ENCODE peak calls at places on chromosomes 11 and 22, in seven cellular contexts. T, R, F, D, K, E and Q are unnamed samples.

GRCh38 chr11:7281083-7281482 is 29.4 kb downstream of the SYT9 start:
- DNase-seq in E (no peak), K (no peak), F (no peak), R (no peak), T (no peak), D (no peak), Q (no peak)

GRCh38 chr11:62669420-62670161 is 1.9 kb upstream of the UQCC3 start:
- DNase-seq in D (no peak), E (no peak), K (no peak), F (no peak), R (no peak), T (no peak), Q (no peak)

GRCh38 chr11:129223701-129224149 is 31.6 kb upstream of the ARHGAP32 start:
- DNase-seq in R (peak; percentile 45), F (no peak), D (no peak), T (no peak), E (no peak), K (no peak), Q (no peak)

GRCh38 chr22:33389927-33390326 is 331.7 kb upstream of the SYN3 start:
- DNase-seq in R (peak; percentile 41), T (no peak), K (no peak), D (no peak), E (no peak), F (no peak), Q (no peak)

GRCh38 chr22:39748877-39749276 is 144.7 kb downstream of the ENTHD1 start:
- DNase-seq in T (no peak), D (no peak), F (no peak), E (peak; percentile 53), K (no peak), R (peak; percentile 97), Q (no peak)

GRCh38 chr11:8715501-8715900 is 32.9 kb downstream of the RPL27A start:
- DNase-seq in R (no peak), F (no peak), K (no peak), D (no peak), E (no peak), T (no peak), Q (no peak)

GRCh38 chr11:2797181-2797711 is 88.3 kb downstream of the CDKN1C start:
- DNase-seq in E (no peak), R (no peak), F (peak; percentile 59), T (no peak), K (no peak), D (peak; percentile 52), Q (no peak)

GRCh38 chr11:64080390-64080789 is 44.7 kb downstream of the FLRT1 start:
- DNase-seq in F (no peak), E (no peak), K (no peak), T (no peak), R (no peak), D (no peak), Q (no peak)

GRCh38 chr11:128208329-128209220 is 378.8 kb downstream of the ETS1 start:
- DNase-seq in D (no peak), R (peak; percentile 93), F (no peak), K (no peak), E (no peak), T (no peak), Q (no peak)

GRCh38 chr11:112485280-112485679 is 224.6 kb upstream of the PLET1 start:
- DNase-seq in E (no peak), R (no peak), F (no peak), T (no peak), K (no peak), D (no peak), Q (no peak)

GRCh38 chr22:46362221-46362933 is 26.9 kb downstream of the TRMU start:
- DNase-seq in E (peak; percentile 41), F (peak; percentile 61), T (no peak), R (peak; percentile 6), D (no peak), K (no peak), Q (no peak)

GRCh38 chr11:24407733-24408132 is 89.1 kb upstream of the LUZP2 start:
- DNase-seq in K (no peak), F (no peak), D (no peak), T (no peak), R (no peak), E (no peak), Q (no peak)

GRCh38 chr11:74677131-74677530 is 54.1 kb downstream of the CHRDL2 start:
- DNase-seq in D (peak; percentile 36), E (no peak), F (no peak), K (no peak), R (no peak), T (no peak), Q (no peak)

GRCh38 chr11:83069441-83070043 is 2.2 kb downstream of the RAB30 start:
- DNase-seq in F (no peak), K (no peak), T (no peak), D (no peak), E (no peak), R (no peak), Q (no peak)

GRCh38 chr11:86952221-86952875 is 2.8 kb downstream of the FZD4 start:
- DNase-seq in K (no peak), E (no peak), F (no peak), D (no peak), T (no peak), R (no peak), Q (no peak)

GRCh38 chr11:118608268-118609214 is 1.1 kb downstream of the PHLDB1 start:
- DNase-seq in F (peak; percentile 90), T (peak; percentile 91), R (peak; percentile 85), K (peak; percentile 66), E (no peak), D (peak; percentile 93), Q (peak; percentile 96)